ENCODE peak calls at places on chromosomes 13 and 19, in nine cellular contexts. O is C1 segment of cervical spinal cord; P is left cardiac atrium; L is NCI-H1092 treated with DMSO at 0.1 percent for 48 hours; S is iPS-NIHi11; H is EH; Z is pancreas; A is stimulated activated CD4-positive, alpha-beta T cell treated with anti-CD3 and anti-CD28 coated beads, Interleukin-15, amount 100 ng/mL, for 1 hour; U is head of caudate nucleus. C is an unnamed sample.

GRCh38 chr13:43879323-43880181 is at the start of the genes CCDC122 and LACC1:
- DNase-seq in O (peak; percentile 82), P (peak; percentile 91), L (peak; percentile 52), S (peak; percentile 85), H (peak; percentile 83), Z (peak; percentile 80), A (peak; percentile 46), U (peak; percentile 72), C (peak; percentile 63)

GRCh38 chr19:1469200-1469935 is 9.6 kb downstream of the C19orf25 start:
- DNase-seq in O (no peak), P (no peak), L (no peak), S (peak; percentile 60), H (peak; percentile 38), Z (no peak), A (no peak), U (no peak), C (no peak)

GRCh38 chr19:57363734-57364181 is 407 bp downstream of the TRAPPC2B start:
- DNase-seq in O (no peak), P (no peak), L (no peak), S (no peak), H (peak; percentile 20), Z (no peak), A (no peak), U (peak; percentile 18), C (no peak)

GRCh38 chr13:27533155-27533643 is 82.8 kb upstream of the MTIF3 start:
- DNase-seq in O (peak; percentile 72), P (peak; percentile 88), L (peak; percentile 75), S (peak; percentile 94), H (peak; percentile 72), Z (peak; percentile 87), A (no peak), U (peak; percentile 74), C (peak; percentile 32)

GRCh38 chr19:52322429-52322828 is 13.6 kb upstream of the ZNF610 start:
- DNase-seq in O (no peak), P (no peak), L (no peak), S (no peak), H (no peak), Z (no peak), A (no peak), U (no peak), C (no peak)

GRCh38 chr19:50556236-50557008 is 11.8 kb downstream of the LRRC4B start:
- DNase-seq in O (peak; percentile 77), P (peak; percentile 86), L (peak; percentile 30), S (peak; percentile 94), H (peak; percentile 68), Z (peak; percentile 51), A (peak; percentile 38), U (peak; percentile 84), C (peak; percentile 62)

GRCh38 chr19:2523630-2524311 is 47.8 kb downstream of the GADD45B start:
- DNase-seq in O (no peak), P (no peak), L (no peak), S (peak; percentile 37), H (peak; percentile 87), Z (no peak), A (no peak), U (no peak), C (no peak)

GRCh38 chr13:114067886-114068722 is 64.3 kb downstream of the RASA3 start:
- DNase-seq in O (no peak), P (no peak), L (no peak), S (no peak), H (no peak), Z (no peak), A (no peak), U (peak; percentile 17), C (no peak)

GRCh38 chr13:109785141-109785891 is 1.1 kb downstream of the IRS2 start:
- DNase-seq in O (no peak), P (peak; percentile 64), L (peak; percentile 71), S (no peak), H (peak; percentile 54), Z (peak; percentile 62), A (peak; percentile 24), U (peak; percentile 59), C (peak; percentile 37)